ENCODE peak calls at places on chromosome 1, in five cellular contexts. One of them, this sample, is unnamed.

GRCh38 chr1:173405758-173406344 is 71.3 kb upstream of the PRDX6 start:
- DNase-seq in HAP-1: no peak
- DNase-seq in foreskin fibroblast: peak
- DNase-seq in body of pancreas: no peak
- DNase-seq in B cell: no peak
- DNase-seq in this sample: no peak

GRCh38 chr1:19374402-19374801 is 62.3 kb downstream of the SLC66A1 start:
- DNase-seq in HAP-1: no peak
- DNase-seq in foreskin fibroblast: no peak
- DNase-seq in body of pancreas: no peak
- DNase-seq in B cell: no peak
- DNase-seq in this sample: no peak

GRCh38 chr1:167935252-167936067 is 1.0 kb upstream of the DCAF6 start:
- DNase-seq in HAP-1: peak
- DNase-seq in foreskin fibroblast: peak
- DNase-seq in body of pancreas: peak
- DNase-seq in B cell: peak
- DNase-seq in this sample: peak

GRCh38 chr1:41533016-41533730 is 48.7 kb upstream of the EDN2 start:
- DNase-seq in HAP-1: no peak
- DNase-seq in foreskin fibroblast: no peak
- DNase-seq in body of pancreas: no peak
- DNase-seq in B cell: no peak
- DNase-seq in this sample: no peak

GRCh38 chr1:159188375-159188788 is 16.3 kb upstream of the ACKR1 start:
- DNase-seq in HAP-1: no peak
- DNase-seq in foreskin fibroblast: peak
- DNase-seq in body of pancreas: peak
- DNase-seq in B cell: peak
- DNase-seq in this sample: no peak

GRCh38 chr1:214439352-214440119 is 111.9 kb downstream of the PTPN14 start:
- DNase-seq in HAP-1: peak
- DNase-seq in foreskin fibroblast: no peak
- DNase-seq in body of pancreas: peak
- DNase-seq in B cell: no peak
- DNase-seq in this sample: no peak

GRCh38 chr1:114206392-114206791 is 52.7 kb upstream of the SYT6 start:
- DNase-seq in HAP-1: no peak
- DNase-seq in foreskin fibroblast: no peak
- DNase-seq in body of pancreas: no peak
- DNase-seq in B cell: no peak
- DNase-seq in this sample: no peak

GRCh38 chr1:202968895-202969295 is 1.8 kb upstream of the CYB5R1 start:
- DNase-seq in HAP-1: peak
- DNase-seq in foreskin fibroblast: peak
- DNase-seq in body of pancreas: peak
- DNase-seq in B cell: peak
- DNase-seq in this sample: peak

GRCh38 chr1:6587261-6588005 is 7.6 kb downstream of the ZBTB48 start:
- DNase-seq in HAP-1: no peak
- DNase-seq in foreskin fibroblast: peak
- DNase-seq in body of pancreas: peak
- DNase-seq in B cell: no peak
- DNase-seq in this sample: no peak

GRCh38 chr1:15214507-15214906 is 32.5 kb upstream of the FHAD1 start:
- DNase-seq in HAP-1: no peak
- DNase-seq in foreskin fibroblast: peak
- DNase-seq in body of pancreas: no peak
- DNase-seq in B cell: no peak
- DNase-seq in this sample: no peak

GRCh38 chr1:230047114-230047865 is 19.7 kb upstream of the GALNT2 start:
- DNase-seq in HAP-1: no peak
- DNase-seq in foreskin fibroblast: peak
- DNase-seq in body of pancreas: no peak
- DNase-seq in B cell: no peak
- DNase-seq in this sample: no peak

GRCh38 chr1:171142081-171142450 is 43.0 kb upstream of the FMO2 start:
- DNase-seq in HAP-1: no peak
- DNase-seq in foreskin fibroblast: peak
- DNase-seq in body of pancreas: peak
- DNase-seq in B cell: no peak
- DNase-seq in this sample: no peak

GRCh38 chr1:3518256-3518655 is 63.8 kb downstream of the ARHGEF16 start:
- DNase-seq in HAP-1: no peak
- DNase-seq in foreskin fibroblast: peak
- DNase-seq in body of pancreas: no peak
- DNase-seq in B cell: no peak
- DNase-seq in this sample: no peak

GRCh38 chr1:32899586-32900296 is 1.4 kb downstream of the TMEM54 start:
- DNase-seq in HAP-1: no peak
- DNase-seq in foreskin fibroblast: no peak
- DNase-seq in body of pancreas: no peak
- DNase-seq in B cell: peak
- DNase-seq in this sample: no peak

GRCh38 chr1:25435315-25436103 is 4.8 kb downstream of the MACO1 start:
- DNase-seq in HAP-1: no peak
- DNase-seq in foreskin fibroblast: peak
- DNase-seq in body of pancreas: no peak
- DNase-seq in B cell: no peak
- DNase-seq in this sample: no peak

GRCh38 chr1:5551274-5551966 is 440.8 kb downstream of the NPHP4 start:
- DNase-seq in HAP-1: no peak
- DNase-seq in foreskin fibroblast: peak
- DNase-seq in body of pancreas: peak
- DNase-seq in B cell: no peak
- DNase-seq in this sample: no peak

This sample was measured in central memory CD4-positive, alpha-beta T cell.